ENCODE peak calls at places on chromosomes 11 and 22, in four cellular contexts. One of them, this sample, is unnamed.

GRCh38 chr11:108628326-108628725 is 34.8 kb upstream of the EXPH5 start:
- DNase-seq in kidney epithelial cell: no peak
- DNase-seq in mesothelial cell of epicardium: no peak
- DNase-seq in IMR-90: no peak
- DNase-seq in this sample: no peak

GRCh38 chr11:2526808-2527381 is 82.1 kb downstream of the KCNQ1 start:
- DNase-seq in kidney epithelial cell: no peak
- DNase-seq in mesothelial cell of epicardium: no peak
- DNase-seq in IMR-90: no peak
- DNase-seq in this sample: no peak

GRCh38 chr11:129317564-129317963 is 58.1 kb upstream of the BARX2 start:
- DNase-seq in kidney epithelial cell: no peak
- DNase-seq in mesothelial cell of epicardium: no peak
- DNase-seq in IMR-90: no peak
- DNase-seq in this sample: no peak

GRCh38 chr11:49303080-49303479 is 94.7 kb upstream of the FOLH1 start:
- DNase-seq in kidney epithelial cell: no peak
- DNase-seq in mesothelial cell of epicardium: no peak
- DNase-seq in IMR-90: no peak
- DNase-seq in this sample: no peak

GRCh38 chr22:21624120-21624879 is 5.5 kb downstream of the YDJC start:
- DNase-seq in kidney epithelial cell: no peak
- DNase-seq in mesothelial cell of epicardium: no peak
- DNase-seq in IMR-90: peak; percentile 23
- DNase-seq in this sample: no peak

GRCh38 chr11:83583953-83584352 is 297.8 kb upstream of the CCDC90B start:
- DNase-seq in kidney epithelial cell: peak; percentile 39
- DNase-seq in mesothelial cell of epicardium: no peak
- DNase-seq in IMR-90: peak; percentile 80
- DNase-seq in this sample: no peak

GRCh38 chr11:70866834-70867233 is 385.5 kb downstream of the SHANK2 start:
- DNase-seq in kidney epithelial cell: no peak
- DNase-seq in mesothelial cell of epicardium: no peak
- DNase-seq in IMR-90: no peak
- DNase-seq in this sample: no peak

GRCh38 chr22:22684605-22685561 is 40.5 kb downstream of the GGTLC2 start:
- DNase-seq in kidney epithelial cell: no peak
- DNase-seq in mesothelial cell of epicardium: no peak
- DNase-seq in IMR-90: peak; percentile 88
- DNase-seq in this sample: peak; percentile 37

GRCh38 chr11:91248199-91248807 is 976.3 kb upstream of the FAT3 start:
- DNase-seq in kidney epithelial cell: peak; percentile 1
- DNase-seq in mesothelial cell of epicardium: no peak
- DNase-seq in IMR-90: peak; percentile 53
- DNase-seq in this sample: no peak

GRCh38 chr11:36375348-36376314 is 79.5 kb downstream of the PRR5L start:
- DNase-seq in kidney epithelial cell: no peak
- DNase-seq in mesothelial cell of epicardium: no peak
- DNase-seq in IMR-90: no peak
- DNase-seq in this sample: no peak

GRCh38 chr11:95229199-95230053 is 1.6 kb downstream of the SESN3 start:
- DNase-seq in kidney epithelial cell: no peak
- DNase-seq in mesothelial cell of epicardium: no peak
- DNase-seq in IMR-90: peak; percentile 13
- DNase-seq in this sample: no peak

GRCh38 chr11:35106595-35106994 is 32.4 kb upstream of the CD44 start:
- DNase-seq in kidney epithelial cell: no peak
- DNase-seq in mesothelial cell of epicardium: no peak
- DNase-seq in IMR-90: no peak
- DNase-seq in this sample: no peak

GRCh38 chr22:41364955-41365354 is 16.8 kb upstream of the TEF start:
- DNase-seq in kidney epithelial cell: no peak
- DNase-seq in mesothelial cell of epicardium: no peak
- DNase-seq in IMR-90: no peak
- DNase-seq in this sample: no peak

GRCh38 chr11:898160-898517 is 12.5 kb downstream of the CHID1 start:
- DNase-seq in kidney epithelial cell: no peak
- DNase-seq in mesothelial cell of epicardium: no peak
- DNase-seq in IMR-90: peak; percentile 11
- DNase-seq in this sample: no peak

GRCh38 chr22:22424210-22424800 is 84.2 kb downstream of the ZNF280B start:
- DNase-seq in kidney epithelial cell: no peak
- DNase-seq in mesothelial cell of epicardium: no peak
- DNase-seq in IMR-90: no peak
- DNase-seq in this sample: no peak

GRCh38 chr22:28282346-28282745 is 363.3 kb upstream of the PITPNB start:
- DNase-seq in kidney epithelial cell: no peak
- DNase-seq in mesothelial cell of epicardium: no peak
- DNase-seq in IMR-90: peak; percentile 67
- DNase-seq in this sample: no peak

GRCh38 chr11:72719551-72719950 is 32.7 kb downstream of the ARAP1 start:
- DNase-seq in kidney epithelial cell: no peak
- DNase-seq in mesothelial cell of epicardium: no peak
- DNase-seq in IMR-90: no peak
- DNase-seq in this sample: no peak

GRCh38 chr11:64476866-64477265 is 114.2 kb upstream of the SLC22A12 start:
- DNase-seq in kidney epithelial cell: no peak
- DNase-seq in mesothelial cell of epicardium: peak; percentile 31
- DNase-seq in IMR-90: no peak
- DNase-seq in this sample: no peak

GRCh38 chr11:88618716-88619462 is 281.4 kb upstream of the CTSC start:
- DNase-seq in kidney epithelial cell: no peak
- DNase-seq in mesothelial cell of epicardium: no peak
- DNase-seq in IMR-90: no peak
- DNase-seq in this sample: no peak

GRCh38 chr11:126526471-126526870 is 171.0 kb downstream of the ST3GAL4 start:
- DNase-seq in kidney epithelial cell: no peak
- DNase-seq in mesothelial cell of epicardium: no peak
- DNase-seq in IMR-90: no peak
- DNase-seq in this sample: no peak

GRCh38 chr11:95345651-95346050 is 114.6 kb upstream of the SESN3 start:
- DNase-seq in kidney epithelial cell: no peak
- DNase-seq in mesothelial cell of epicardium: no peak
- DNase-seq in IMR-90: no peak
- DNase-seq in this sample: no peak

DNA sequence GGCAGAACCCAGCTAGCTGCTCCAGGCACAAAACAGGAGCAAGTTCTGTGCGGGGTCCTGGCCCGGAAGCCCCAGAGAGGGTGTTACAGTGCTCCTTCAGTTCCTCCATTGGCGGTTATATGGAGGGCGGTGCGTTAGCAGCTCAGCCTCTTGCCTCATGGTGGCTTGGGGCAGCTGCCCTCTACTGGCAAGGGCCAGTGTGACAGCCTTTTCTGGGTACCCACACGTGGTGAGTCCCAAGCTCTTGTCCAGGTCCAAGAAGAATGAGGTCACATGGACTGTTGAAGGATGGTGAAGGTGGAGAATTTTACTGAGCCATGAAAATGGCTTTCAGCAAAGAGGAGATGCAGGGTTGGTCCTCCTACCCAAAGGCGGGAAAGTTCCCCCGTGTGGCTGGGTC is 100.5 kb downstream of the WT1 start:
- DNase-seq in kidney epithelial cell: no peak
- DNase-seq in mesothelial cell of epicardium: no peak
- DNase-seq in IMR-90: no peak
- DNase-seq in this sample: no peak
- TF ChIP-seq CTCF in kidney epithelial cell: peak; percentile 21
- TF ChIP-seq CTCF in mesothelial cell of epicardium: peak; percentile 23
- TF ChIP-seq CTCF in IMR-90: peak; percentile 4
- TF ChIP-seq CTCF in this sample: peak; percentile 36

GRCh38 chr22:37259540-37260029 is 15.5 kb upstream of the RAC2 start:
- DNase-seq in kidney epithelial cell: no peak
- DNase-seq in mesothelial cell of epicardium: peak; percentile 49
- DNase-seq in IMR-90: peak; percentile 61
- DNase-seq in this sample: no peak
- TF ChIP-seq CTCF in kidney epithelial cell: peak; percentile 76
- TF ChIP-seq CTCF in mesothelial cell of epicardium: peak; percentile 41
- TF ChIP-seq CTCF in IMR-90: peak; percentile 73
- TF ChIP-seq CTCF in this sample: peak; percentile 54

GRCh38 chr11:76700177-76701100 is 29.9 kb upstream of the LRRC32 start:
- DNase-seq in kidney epithelial cell: peak; percentile 85
- DNase-seq in mesothelial cell of epicardium: peak; percentile 52
- DNase-seq in IMR-90: peak; percentile 97
- DNase-seq in this sample: no peak

GRCh38 chr11:76696756-76697155 is 26.2 kb upstream of the LRRC32 start:
- DNase-seq in kidney epithelial cell: no peak
- DNase-seq in mesothelial cell of epicardium: no peak
- DNase-seq in IMR-90: no peak
- DNase-seq in this sample: no peak

GRCh38 chr11:76695767-76696166 is 25.2 kb upstream of the LRRC32 start:
- DNase-seq in kidney epithelial cell: no peak
- DNase-seq in mesothelial cell of epicardium: no peak
- DNase-seq in IMR-90: no peak
- DNase-seq in this sample: no peak

GRCh38 chr11:76699461-76700091 is 29.0 kb upstream of the LRRC32 start:
- DNase-seq in kidney epithelial cell: no peak
- DNase-seq in mesothelial cell of epicardium: no peak
- DNase-seq in IMR-90: peak; percentile 48
- DNase-seq in this sample: no peak

DNA sequence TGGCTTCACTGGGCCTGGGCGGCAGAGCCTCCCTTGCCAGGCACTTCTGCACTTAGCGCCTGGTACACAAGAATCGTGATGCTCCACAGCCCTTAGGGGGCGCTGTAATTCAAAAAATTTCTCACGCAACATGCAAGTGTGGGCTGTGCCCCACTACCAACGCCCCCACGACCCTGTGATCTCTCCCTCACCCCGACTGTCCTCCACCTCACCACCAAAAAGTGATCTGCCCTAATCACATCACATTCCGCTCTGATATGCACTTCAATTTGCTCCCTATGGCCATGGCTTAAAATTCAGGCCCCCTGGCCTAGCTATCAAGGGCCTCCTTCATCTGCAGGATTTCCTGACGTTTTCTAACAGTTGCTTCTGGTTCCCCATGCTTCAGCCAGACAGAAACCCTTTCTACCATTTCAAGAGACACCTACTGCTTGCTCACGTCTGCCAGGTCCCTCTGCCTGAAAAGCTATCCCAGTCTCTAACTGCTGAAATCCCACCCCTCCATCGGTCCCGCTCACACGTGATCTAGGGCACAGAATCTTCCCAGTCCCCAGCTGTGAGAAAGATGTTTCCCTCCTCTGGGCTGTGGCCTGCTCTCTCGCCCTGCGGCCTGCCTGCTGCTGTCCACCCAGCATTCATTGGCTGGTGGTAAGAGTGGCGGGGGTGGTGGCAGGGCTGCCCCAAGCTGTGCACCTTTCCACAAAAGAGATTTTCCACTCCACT is 27.9 kb upstream of the LRRC32 start:
- DNase-seq in kidney epithelial cell: no peak
- DNase-seq in mesothelial cell of epicardium: no peak
- DNase-seq in IMR-90: no peak
- DNase-seq in this sample: no peak
- TF ChIP-seq CTCF in kidney epithelial cell: peak; percentile 48
- TF ChIP-seq CTCF in mesothelial cell of epicardium: no peak
- TF ChIP-seq CTCF in IMR-90: peak; percentile 18
- TF ChIP-seq CTCF in this sample: peak; percentile 37

GRCh38 chr11:8686325-8686724 is 3.7 kb downstream of the RPL27A start:
- DNase-seq in kidney epithelial cell: no peak
- DNase-seq in mesothelial cell of epicardium: no peak
- DNase-seq in IMR-90: no peak
- DNase-seq in this sample: no peak

GRCh38 chr11:8685820-8686219 is 3.2 kb downstream of the RPL27A start:
- DNase-seq in kidney epithelial cell: no peak
- DNase-seq in mesothelial cell of epicardium: no peak
- DNase-seq in IMR-90: no peak
- DNase-seq in this sample: no peak

GRCh38 chr11:8690374-8691342 is 8.1 kb downstream of the RPL27A start:
- DNase-seq in kidney epithelial cell: no peak
- DNase-seq in mesothelial cell of epicardium: no peak
- DNase-seq in IMR-90: no peak
- DNase-seq in this sample: no peak

GRCh38 chr11:8689726-8690255 is 7.2 kb downstream of the RPL27A start:
- DNase-seq in kidney epithelial cell: no peak
- DNase-seq in mesothelial cell of epicardium: no peak
- DNase-seq in IMR-90: peak; percentile 38
- DNase-seq in this sample: no peak

DNA sequence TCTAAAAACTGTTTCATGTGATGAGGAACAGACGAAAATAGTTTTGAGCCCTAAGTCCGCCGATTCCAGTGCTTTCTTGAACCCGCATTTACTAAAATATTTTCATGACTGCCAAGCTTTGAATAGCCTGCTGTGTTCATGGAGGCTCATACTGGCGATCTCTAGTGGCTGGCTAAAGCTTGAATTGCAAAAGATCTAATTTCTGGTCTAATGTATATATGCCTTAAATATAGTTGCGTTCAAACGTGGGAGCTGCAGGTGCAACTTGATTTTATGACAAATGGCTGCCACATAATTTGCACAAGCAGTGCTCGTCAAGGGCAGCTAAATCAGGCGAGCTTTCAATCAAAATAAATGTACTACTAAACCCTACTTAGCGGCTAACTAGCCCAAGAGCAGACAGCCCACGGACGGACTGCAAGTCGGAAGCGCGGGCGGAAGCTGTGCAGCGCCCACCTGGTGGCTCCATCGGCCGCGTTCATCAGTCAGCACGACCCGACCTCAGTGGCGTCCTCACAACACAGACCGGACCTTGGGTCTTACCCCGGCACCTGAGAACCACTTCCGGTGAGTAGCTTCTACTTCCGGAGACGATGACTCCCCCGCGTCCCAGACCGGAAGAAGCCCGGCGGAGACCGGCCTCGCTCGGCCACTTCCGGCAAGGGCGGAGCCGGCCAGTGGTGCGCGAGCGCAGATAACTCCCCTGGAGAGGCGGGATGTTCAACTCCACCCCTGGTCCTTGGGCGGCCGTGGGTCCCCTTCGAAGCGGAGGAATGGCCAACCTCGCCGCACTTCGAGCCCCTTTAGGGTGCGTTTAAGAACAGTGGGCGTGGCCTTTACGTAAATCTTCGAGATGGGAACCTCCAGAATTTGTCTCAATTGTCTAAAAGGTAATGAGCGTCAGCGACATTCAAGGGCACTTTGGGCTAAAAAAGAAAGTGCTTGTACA is 6.1 kb downstream of the RPL27A start:
- DNase-seq in kidney epithelial cell: peak; percentile 81
- DNase-seq in mesothelial cell of epicardium: peak; percentile 84
- DNase-seq in IMR-90: peak; percentile 96
- DNase-seq in this sample: peak; percentile 87
- TF ChIP-seq CTCF in kidney epithelial cell: no peak
- TF ChIP-seq CTCF in mesothelial cell of epicardium: no peak
- TF ChIP-seq CTCF in IMR-90: peak; percentile 20
- TF ChIP-seq CTCF in this sample: peak; percentile 25

GRCh38 chr22:42693055-42693762 is 27.5 kb downstream of the A4GALT start:
- DNase-seq in kidney epithelial cell: no peak
- DNase-seq in mesothelial cell of epicardium: no peak
- DNase-seq in IMR-90: no peak
- DNase-seq in this sample: no peak

GRCh38 chr22:42693763-42694683 is 26.6 kb downstream of the A4GALT start:
- DNase-seq in kidney epithelial cell: no peak
- DNase-seq in mesothelial cell of epicardium: no peak
- DNase-seq in IMR-90: no peak
- DNase-seq in this sample: no peak

GRCh38 chr22:42692239-42693054 is 28.2 kb downstream of the A4GALT start:
- DNase-seq in kidney epithelial cell: no peak
- DNase-seq in mesothelial cell of epicardium: no peak
- DNase-seq in IMR-90: no peak
- DNase-seq in this sample: no peak

GRCh38 chr22:42688914-42689275 is 31.8 kb downstream of the A4GALT start:
- DNase-seq in kidney epithelial cell: no peak
- DNase-seq in mesothelial cell of epicardium: no peak
- DNase-seq in IMR-90: no peak
- DNase-seq in this sample: no peak

GRCh38 chr22:42691440-42691839 is 29.2 kb downstream of the A4GALT start:
- DNase-seq in kidney epithelial cell: no peak
- DNase-seq in mesothelial cell of epicardium: no peak
- DNase-seq in IMR-90: no peak
- DNase-seq in this sample: no peak
- TF ChIP-seq CTCF in kidney epithelial cell: no peak
- TF ChIP-seq CTCF in mesothelial cell of epicardium: no peak
- TF ChIP-seq CTCF in IMR-90: no peak
- TF ChIP-seq CTCF in this sample: no peak